ENCODE peak calls at places on chromosomes 11 and 22, in four cellular contexts. H is hepatocyte, T is GM23248, R is PC-3. M is an unnamed sample. For H4K20me1, the result is how much of the 10 kb centered on the place peaks cover.

GRCh38 chr11:125272092-125272491 is 107.5 kb downstream of the PKNOX2 start:
- DNase-seq in H (no peak), T (peak), R (no peak), M (no peak)

GRCh38 chr11:85961930-85962363 is 106.8 kb downstream of the CCDC83 start:
- DNase-seq in H (no peak), T (no peak), R (no peak), M (no peak)

GRCh38 chr11:12075822-12076821 is 34.3 kb upstream of the MICAL2 start:
- DNase-seq in H (peak), T (peak), R (peak), M (peak)

GRCh38 chr11:66113132-66113856 is 43.2 kb downstream of the PACS1 start:
- DNase-seq in H (peak), T (peak), R (peak), M (peak)

GRCh38 chr22:30694171-30694637 is 470 bp upstream of the OSBP2 start:
- DNase-seq in H (peak), T (peak), R (peak), M (peak)

GRCh38 chr11:68966894-68967780 is 13.6 kb downstream of the MRGPRD start:
- DNase-seq in H (no peak), T (no peak), R (no peak), M (peak)

GRCh38 chr22:45284705-45285305 is at the start of gene UPK3A:
- DNase-seq in H (peak), T (peak), R (peak), M (no peak)

GRCh38 chr11:65214212-65214845 is 32.6 kb downstream of the CAPN1 start:
- DNase-seq in H (no peak), T (no peak), R (no peak), M (peak)

GRCh38 chr11:61787928-61788491 is 4.4 kb downstream of the TMEM258 start:
- DNase-seq in H (peak), T (peak), R (peak), M (peak)

GRCh38 chr22:22552630-22553029 is 6.4 kb downstream of the PRAME start:
- DNase-seq in H (no peak), T (no peak), R (no peak), M (peak)

GRCh38 chr22:46029574-46030200 is 52.7 kb upstream of the WNT7B start:
- DNase-seq in H (no peak), T (no peak), R (no peak), M (peak)

GRCh38 chr11:78094250-78094649 is 14.6 kb upstream of the NDUFC2 start:
- DNase-seq in H (no peak), T (no peak), R (no peak), M (no peak)

GRCh38 chr11:93997741-93998140 is 23.4 kb upstream of the HEPHL1 start:
- DNase-seq in H (no peak), T (no peak), R (no peak), M (no peak)

GRCh38 chr11:88231894-88232482 is 56.7 kb upstream of the RAB38 start:
- DNase-seq in H (peak), T (peak), R (peak), M (peak)

GRCh38 chr11:44575288-44575672 is 9.8 kb downstream of the CD82 start:
- DNase-seq in H (no peak), T (peak), R (no peak), M (peak)

GRCh38 chr22:18000441-18001039 is 23.8 kb downstream of the MICAL3 start:
- DNase-seq in H (peak), T (peak), R (peak), M (peak)

GRCh38 chr11:60485987-60486386 is 6.6 kb upstream of the MS4A12 start:
- DNase-seq in H (peak), T (no peak), R (peak), M (no peak)

GRCh38 chr11:65213322-65214211 is 31.8 kb downstream of the CAPN1 start:
- DNase-seq in H (no peak), T (no peak), R (no peak), M (peak)

GRCh38 chr22:32338757-32339156 is 18.9 kb upstream of the RFPL3 start:
- DNase-seq in H (no peak), T (no peak), R (no peak), M (no peak)

GRCh38 chr11:128095459-128096096 is 491.8 kb downstream of the ETS1 start:
- DNase-seq in H (no peak), T (peak), R (peak), M (no peak)

GRCh38 chr11:10414181-10414580 is 40.9 kb upstream of the AMPD3 start:
- DNase-seq in H (no peak), T (no peak), R (no peak), M (peak)

GRCh38 chr11:46856605-46857339 is 10.7 kb upstream of the CKAP5 start:
- DNase-seq in H (no peak), T (no peak), R (no peak), M (no peak)

GRCh38 chr11:94602430-94603372 is 35.5 kb downstream of the PIWIL4 start:
- DNase-seq in H (peak), T (peak), R (peak), M (peak)

GRCh38 chr22:24188705-24189248 is 7.5 kb downstream of the SUSD2 start:
- DNase-seq in H (no peak), T (no peak), R (no peak), M (peak)

GRCh38 chr11:76233196-76233921 is 27.1 kb upstream of the WNT11 start:
- DNase-seq in H (no peak), T (no peak), R (no peak), M (peak)

GRCh38 chr11:115222218-115222862 is 281.9 kb downstream of the CADM1 start:
- DNase-seq in H (no peak), T (peak), R (peak), M (peak)

GRCh38 chr22:31084811-31085492 is 3.8 kb downstream of the SMTN start:
- DNase-seq in H (peak), T (peak), R (no peak), M (peak)

GRCh38 chr11:123704341-123704740 is 37.1 kb downstream of the ZNF202 start:
- DNase-seq in H (no peak), T (no peak), R (no peak), M (no peak)

GRCh38 chr22:44883011-44883421 is 126.8 kb downstream of the PHF21B start:
- DNase-seq in H (no peak), T (no peak), R (no peak), M (no peak)

GRCh38 chr22:45330548-45330947 is 20.8 kb downstream of the FAM118A start:
- DNase-seq in H (no peak), T (no peak), R (no peak), M (no peak)

GRCh38 chr11:118928108-118928869 is 2.6 kb upstream of the BCL9L start:
- DNase-seq in H (peak), T (peak), R (peak), M (peak)

GRCh38 chr11:38819986-38820385 is 2221.9 kb upstream of the RAG2 start:
- DNase-seq in H (no peak), T (no peak), R (no peak), M (no peak)

GRCh38 chr11:1203505-1204271 is 19.2 kb upstream of the MUC5B start:
- DNase-seq in H (no peak), T (no peak), R (peak), M (peak)

GRCh38 chr11:120128392-120129172 is 9.3 kb downstream of the TRIM29 start:
- DNase-seq in H (peak), T (peak), R (peak), M (peak)

GRCh38 chr22:45594123-45594941 is 77.3 kb upstream of the ATXN10 start:
- DNase-seq in H (no peak), T (no peak), R (no peak), M (peak)

GRCh38 chr11:71449596-71449995 is 1.4 kb upstream of the DHCR7 start:
- DNase-seq in H (no peak), T (no peak), R (no peak), M (no peak)
- H3K4me3 ChIP-seq in H (peak), T (no peak), R (peak), M (peak)

DNA sequence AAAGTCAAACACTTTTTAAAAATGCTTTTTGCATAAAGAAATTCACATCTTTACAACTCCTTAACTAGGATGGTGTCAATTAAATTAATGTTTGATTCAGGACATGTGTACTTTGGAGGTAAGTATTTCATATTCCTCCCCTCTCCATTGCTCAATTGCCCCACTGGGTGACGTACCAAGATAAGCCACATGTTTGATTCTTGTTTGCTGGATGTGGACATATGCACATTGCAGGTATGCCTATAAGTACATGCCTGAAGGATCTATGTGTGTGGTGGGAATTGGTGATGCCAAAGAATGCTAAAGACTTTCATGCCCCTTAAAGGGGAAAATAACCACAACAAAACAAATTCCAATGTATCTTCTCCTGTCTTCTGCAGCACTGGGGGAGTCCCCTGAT is 5.8 kb downstream of the CD44 start:
- DNase-seq in H (no peak), T (peak), R (peak), M (no peak)
- H4K20me1 ChIP-seq in H (under half), T (under half), R (half or more), M (half or more)

DNA sequence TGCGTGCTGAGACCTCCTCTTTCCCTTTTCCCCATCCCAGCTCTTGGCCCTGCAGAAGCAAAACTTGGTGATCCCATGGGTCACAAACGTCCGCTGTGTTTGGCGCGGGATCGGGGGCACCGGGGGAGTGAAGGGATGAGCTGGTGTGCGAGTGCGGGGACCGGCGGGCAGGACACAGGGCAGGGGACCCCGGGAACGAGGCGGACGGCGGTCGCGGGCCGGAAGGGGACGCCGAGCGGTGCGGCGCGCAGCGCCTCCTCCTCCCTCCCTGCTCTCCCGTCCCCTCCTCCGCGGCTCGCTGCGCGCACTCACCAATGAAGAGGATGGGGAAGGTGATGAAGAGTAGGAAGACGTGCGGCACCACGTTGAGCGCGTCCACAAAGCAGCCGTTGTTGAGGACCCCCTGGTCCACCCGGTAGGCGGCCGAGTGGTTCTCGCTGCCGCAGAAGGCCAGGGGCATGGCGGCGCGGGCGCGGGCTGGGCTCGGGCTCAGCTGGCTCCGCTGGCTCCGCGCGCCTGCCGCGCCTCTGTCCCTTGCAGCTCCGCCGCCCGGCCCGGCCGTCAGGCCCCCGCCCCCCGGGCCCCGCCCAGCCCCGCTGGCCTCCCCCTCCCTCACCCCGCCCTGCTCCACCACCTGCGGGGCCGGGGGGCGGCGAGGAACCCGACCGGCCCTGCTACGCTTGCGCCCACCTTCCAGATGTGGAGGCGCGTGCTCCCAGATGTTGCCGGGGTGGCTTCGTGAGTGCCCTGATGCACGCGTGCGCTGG is at the start of gene ABCC8:
- DNase-seq in H (peak), T (no peak), R (no peak), M (peak)
- H3K4me3 ChIP-seq in H (no peak), T (no peak), R (no peak), M (no peak)

GRCh38 chr11:27693398-27693797 is 6.9 kb downstream of the BDNF start:
- DNase-seq in H (no peak), T (no peak), R (no peak), M (no peak)

DNA sequence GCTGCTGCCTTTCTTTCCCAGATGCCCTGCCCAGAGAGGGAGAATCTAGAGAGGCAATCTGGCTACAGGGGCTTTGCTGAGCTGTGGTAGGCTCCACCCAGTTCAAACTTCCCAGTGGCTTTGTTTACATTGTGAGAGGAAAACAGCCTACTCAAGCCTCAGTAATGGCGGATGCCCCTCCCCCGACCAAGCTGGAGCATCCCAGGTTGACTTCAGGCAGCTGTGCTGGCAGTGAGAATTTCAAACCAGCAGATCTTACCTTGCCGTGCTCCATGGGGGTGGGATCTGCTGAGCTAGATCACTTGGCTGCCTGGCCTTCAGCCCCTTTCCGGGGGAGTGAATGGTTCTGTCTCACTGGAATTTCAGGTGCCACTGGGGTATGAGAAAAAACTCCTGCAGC is 12.2 kb downstream of the BDNF start:
- DNase-seq in H (no peak), T (no peak), R (no peak), M (no peak)
- H4K20me1 ChIP-seq in H (under half), T (under half), R (under half), M (under half)

GRCh38 chr22:39616051-39616450 is 45.5 kb downstream of the CACNA1I start:
- DNase-seq in H (no peak), T (no peak), R (no peak), M (peak)
- H3K4me3 ChIP-seq in H (no peak), T (no peak), R (no peak), M (no peak)

DNA sequence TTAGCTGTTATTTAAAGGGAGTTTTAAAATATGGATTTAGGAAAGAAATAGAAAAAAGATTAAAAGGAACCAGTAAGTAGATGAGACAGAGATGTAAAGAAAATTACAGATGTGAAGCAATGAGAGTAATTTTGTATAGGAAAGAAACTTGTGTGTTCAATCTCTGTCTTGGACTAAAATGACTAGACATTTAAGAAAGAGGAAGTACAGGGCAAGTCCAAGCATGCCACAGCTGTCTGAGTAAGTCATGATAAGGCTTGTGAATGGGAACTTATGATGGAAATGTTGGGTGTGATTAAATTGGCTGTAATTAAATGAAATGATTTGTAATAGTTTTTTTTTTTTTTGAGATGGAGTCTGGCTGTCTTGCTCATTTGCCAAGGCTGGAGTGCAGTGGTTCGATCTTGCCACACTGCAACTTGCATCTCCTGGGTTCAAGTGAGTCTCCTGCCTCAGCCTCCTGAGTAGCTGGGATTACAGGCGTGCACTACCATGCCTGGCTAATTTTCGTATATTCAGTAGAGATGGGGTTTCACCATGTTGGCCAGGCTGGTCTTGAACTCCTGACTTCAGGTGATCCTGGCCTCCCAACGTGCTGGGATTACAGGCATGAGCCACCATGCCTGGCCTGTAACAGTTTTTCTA is 5.9 kb upstream of the ACY3 start:
- DNase-seq in H (no peak), T (no peak), R (no peak), M (no peak)
- H4K20me1 ChIP-seq in H (under half), T (under half), R (under half), M (under half)

GRCh38 chr22:26671317-26672059 is 14.1 kb downstream of the MIAT start:
- DNase-seq in H (no peak), T (no peak), R (no peak), M (no peak)
- H3K4me3 ChIP-seq in H (no peak), T (no peak), R (no peak), M (no peak)

M was measured in osteoblast.